ENCODE peak calls at places on chromosome 1, in four cellular contexts. P, W, G and O are unnamed samples.

GRCh38 chr1:82269466-82269865 is 468.7 kb downstream of the ADGRL2 start:
- DNase-seq in P (no peak), W (no peak), G (no peak), O (no peak)

GRCh38 chr1:237045278-237046016 is 3.5 kb downstream of the RYR2 start:
- DNase-seq in P (no peak), W (peak; percentile 27), G (no peak), O (no peak)

GRCh38 chr1:153677718-153678518 is 570 bp upstream of the NPR1 start:
- DNase-seq in P (no peak), W (peak; percentile 72), G (no peak), O (peak; percentile 49)

GRCh38 chr1:16017461-16018303 is at the start of gene HSPB7:
- DNase-seq in P (no peak), W (peak; percentile 77), G (no peak), O (no peak)

GRCh38 chr1:24275104-24275410 is 44.1 kb upstream of the GRHL3 start:
- DNase-seq in P (no peak), W (no peak), G (no peak), O (no peak)

GRCh38 chr1:41576620-41577019 is 92.1 kb upstream of the EDN2 start:
- DNase-seq in P (no peak), W (no peak), G (no peak), O (no peak)

GRCh38 chr1:55817027-55817426 is 601.9 kb upstream of the USP24 start:
- DNase-seq in P (no peak), W (no peak), G (no peak), O (no peak)

GRCh38 chr1:174872615-174873058 is 127.1 kb upstream of the CACYBP start:
- DNase-seq in P (no peak), W (peak; percentile 78), G (no peak), O (no peak)

GRCh38 chr1:3292868-3293562 is 161.4 kb upstream of the ARHGEF16 start:
- DNase-seq in P (no peak), W (no peak), G (no peak), O (no peak)

GRCh38 chr1:18293291-18293690 is 185.7 kb downstream of the IGSF21 start:
- DNase-seq in P (no peak), W (no peak), G (no peak), O (no peak)

GRCh38 chr1:40694353-40694874 is 2.9 kb downstream of the NFYC start:
- DNase-seq in P (no peak), W (no peak), G (no peak), O (no peak)

DNA sequence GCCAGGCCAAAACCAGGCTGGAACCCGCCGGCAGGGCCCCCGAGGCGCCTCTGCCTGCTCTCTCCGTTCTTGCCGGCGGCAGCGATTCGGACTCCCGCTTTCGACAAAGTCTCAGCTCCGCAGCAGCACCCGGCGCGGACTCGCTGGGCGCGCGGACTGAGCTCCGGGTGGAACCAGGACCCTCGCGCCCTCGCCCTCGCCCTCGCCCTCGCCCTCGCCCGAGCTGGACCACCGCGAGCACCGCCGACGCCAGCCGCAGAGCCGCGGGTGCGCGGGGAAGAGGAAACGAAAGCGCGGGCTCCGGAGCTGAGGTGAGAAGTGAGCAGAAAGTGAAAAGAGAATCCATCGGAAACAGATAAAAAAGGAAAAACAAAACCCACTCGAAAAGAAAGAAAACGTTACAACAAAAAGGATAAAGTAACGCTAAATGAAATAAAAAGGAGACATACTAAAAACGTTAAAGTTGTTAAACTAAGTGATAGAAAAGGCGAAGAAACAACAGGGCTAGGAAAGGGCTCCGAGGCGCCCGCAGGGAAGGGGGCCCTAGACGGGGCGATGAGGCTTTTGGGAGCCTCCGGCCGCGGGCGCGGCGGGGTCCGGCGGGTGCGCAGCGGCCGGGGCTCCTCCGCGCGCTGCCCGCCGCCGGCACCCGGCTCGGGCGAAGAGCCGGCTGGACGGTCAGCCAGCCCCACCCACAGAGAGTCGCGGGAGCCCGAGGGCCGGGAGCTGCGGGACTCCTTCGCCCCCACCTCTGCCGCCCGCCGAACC is 64.8 kb downstream of the MEF2D start:
- DNase-seq in P (peak; percentile 34), W (no peak), G (no peak), O (no peak)
- TF ChIP-seq POLR2AphosphoS5 in P (no peak), W (no peak), G (no peak), O (no peak)

DNA sequence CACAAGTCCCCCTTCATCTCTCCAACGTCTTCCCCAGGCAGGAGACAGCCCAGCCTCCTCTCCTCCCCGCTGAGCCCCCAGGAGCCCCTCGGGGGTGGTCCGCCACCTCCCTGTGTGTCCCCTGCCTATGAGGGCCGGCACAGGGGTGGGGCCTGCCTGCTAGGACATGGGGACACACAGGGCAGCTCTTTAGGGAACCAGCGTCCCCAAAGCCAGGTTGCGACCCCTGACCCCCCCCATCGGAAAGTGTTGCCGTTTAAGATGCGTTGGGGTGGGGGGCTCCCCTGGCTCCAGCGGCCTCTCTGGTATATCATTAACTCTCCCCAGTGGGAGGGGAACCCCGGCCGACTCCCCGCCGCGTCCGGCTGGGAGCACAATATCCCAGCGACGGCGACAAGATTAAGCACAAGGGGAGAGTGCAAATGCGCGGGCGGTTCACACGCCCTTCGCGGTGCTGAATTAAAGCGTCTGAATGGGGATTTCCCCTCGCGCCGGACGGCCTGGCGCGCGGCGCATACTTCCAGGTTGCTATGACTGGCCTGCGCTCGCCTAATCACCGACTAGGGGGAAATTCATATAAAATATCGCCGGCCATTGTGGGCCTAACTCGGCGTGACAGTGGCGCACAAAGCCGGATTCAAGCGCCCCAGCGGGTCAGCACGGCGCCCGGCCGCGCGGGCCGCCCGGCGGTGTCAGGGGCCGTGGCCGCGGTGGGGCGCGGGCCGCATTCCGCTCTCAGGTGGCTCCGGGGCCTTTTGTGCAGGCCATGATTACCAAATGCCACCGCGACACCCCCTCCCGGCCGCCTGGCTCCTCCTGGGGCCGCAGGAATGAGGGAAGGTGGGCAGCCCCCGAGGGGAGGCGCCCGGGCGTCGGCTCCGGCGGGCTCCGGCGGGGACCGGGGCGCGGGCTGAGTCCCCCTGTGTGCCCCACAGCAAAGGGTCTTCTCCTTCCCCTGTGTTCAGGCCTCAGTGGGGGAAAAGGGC is 30.9 kb downstream of the WNT3A start:
- DNase-seq in P (peak; percentile 64), W (peak; percentile 20), G (no peak), O (no peak)
- TF ChIP-seq SPI1 in P (no peak), W (no peak), G (no peak), O (no peak)

GRCh38 chr1:244841274-244841927 is 5.9 kb downstream of the COX20 start:
- DNase-seq in P (no peak), W (no peak), G (no peak), O (peak; percentile 33)
- TF ChIP-seq POLR2AphosphoS5 in P (no peak), W (peak; percentile 26), G (peak; percentile 34), O (no peak)

GRCh38 chr1:246275036-246275435 is 232.0 kb downstream of the SMYD3 start:
- DNase-seq in P (no peak), W (no peak), G (no peak), O (no peak)

GRCh38 chr1:246270236-246270635 is 236.8 kb downstream of the SMYD3 start:
- DNase-seq in P (no peak), W (no peak), G (no peak), O (no peak)

GRCh38 chr1:246269466-246269865 is 237.6 kb downstream of the SMYD3 start:
- DNase-seq in P (no peak), W (no peak), G (no peak), O (no peak)

GRCh38 chr1:246274191-246274590 is 232.9 kb downstream of the SMYD3 start:
- DNase-seq in P (no peak), W (no peak), G (no peak), O (no peak)

DNA sequence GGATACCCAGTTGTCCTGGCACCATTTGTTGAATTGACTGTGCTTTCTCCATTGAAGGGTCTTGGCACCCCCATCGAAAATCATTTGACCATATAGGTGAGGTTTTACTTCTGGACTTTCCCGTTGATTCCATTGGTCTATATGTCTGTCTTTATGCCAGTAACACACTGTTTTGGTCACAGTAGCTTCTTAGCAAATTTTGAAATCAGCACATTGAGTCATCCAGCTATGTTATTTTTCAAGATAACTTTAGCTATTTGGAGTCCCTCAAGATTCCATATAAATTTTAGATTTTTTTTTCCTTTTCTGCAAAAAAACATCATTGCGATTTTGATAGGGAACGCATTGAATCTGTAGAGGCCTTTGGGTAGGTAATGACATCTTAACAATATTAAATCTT is 235.6 kb downstream of the SMYD3 start:
- DNase-seq in P (no peak), W (no peak), G (no peak), O (no peak)
- TF ChIP-seq SPI1 in P (no peak), W (no peak), G (no peak), O (no peak)

GRCh38 chr1:226966683-226967082 is 26.6 kb downstream of the COQ8A start:
- DNase-seq in P (no peak), W (no peak), G (no peak), O (no peak)

GRCh38 chr1:226965581-226966440 is 25.7 kb downstream of the COQ8A start:
- DNase-seq in P (no peak), W (no peak), G (no peak), O (no peak)

GRCh38 chr1:226964611-226965486 is 24.8 kb downstream of the COQ8A start:
- DNase-seq in P (no peak), W (no peak), G (no peak), O (no peak)

GRCh38 chr1:226964068-226964425 is 24.0 kb downstream of the COQ8A start:
- DNase-seq in P (no peak), W (no peak), G (no peak), O (peak; percentile 34)

GRCh38 chr1:226967665-226968064 is 27.6 kb downstream of the COQ8A start:
- DNase-seq in P (no peak), W (no peak), G (no peak), O (no peak)
- TF ChIP-seq POLR2AphosphoS5 in P (no peak), W (no peak), G (no peak), O (no peak)